ENCODE peak calls at places on chromosomes 1 and 21, in six cellular contexts. Y is glutamatergic neuron, F is NCI-H510A, U is hypothalamus, E is tibial artery, S is nucleus accumbens. O is an unnamed sample.

GRCh38 chr1:165865941-165866340 is 38.5 kb downstream of the UCK2 start:
- DNase-seq in U (no peak), E (no peak), F (no peak), S (no peak), Y (no peak), O (no peak)

GRCh38 chr1:35044406-35044805 is 12.7 kb upstream of the ZMYM6 start:
- DNase-seq in F (no peak), U (no peak), Y (no peak), S (no peak), E (no peak), O (no peak)

GRCh38 chr1:62306065-62306464 is 13.2 kb downstream of the KANK4 start:
- DNase-seq in E (no peak), S (no peak), Y (no peak), U (no peak), F (no peak), O (no peak)

GRCh38 chr1:111843177-111843576 is 87.5 kb downstream of the DDX20 start:
- DNase-seq in F (no peak), S (no peak), U (peak), E (no peak), Y (no peak), O (no peak)

GRCh38 chr1:228978486-228979324 is 243.4 kb downstream of the RHOU start:
- DNase-seq in U (peak), F (no peak), S (no peak), Y (no peak), E (peak), O (no peak)

GRCh38 chr21:28834335-28835238 is 158.1 kb downstream of the LTN1 start:
- DNase-seq in E (no peak), Y (no peak), S (no peak), U (no peak), F (no peak), O (no peak)

GRCh38 chr1:92949937-92950817 is 11.1 kb downstream of the DIPK1A start:
- DNase-seq in F (no peak), S (no peak), Y (no peak), E (no peak), U (no peak), O (no peak)

GRCh38 chr1:96206451-96206850 is 515.1 kb upstream of the PTBP2 start:
- DNase-seq in S (no peak), E (no peak), F (no peak), U (no peak), Y (peak), O (no peak)

GRCh38 chr1:23598424-23598823 is 39.1 kb upstream of the ID3 start:
- DNase-seq in S (no peak), U (peak), E (no peak), Y (peak), F (no peak), O (no peak)

GRCh38 chr1:51729824-51730284 is 113.0 kb downstream of the OSBPL9 start:
- DNase-seq in E (no peak), F (no peak), S (no peak), U (peak), Y (no peak), O (no peak)

GRCh38 chr1:27074175-27074780 is 61.6 kb upstream of the TENT5B start:
- DNase-seq in E (no peak), S (no peak), F (no peak), U (no peak), Y (no peak), O (no peak)

GRCh38 chr1:92848201-92848600 is 16.4 kb downstream of the RPL5 start:
- DNase-seq in E (no peak), F (no peak), S (no peak), Y (no peak), U (no peak), O (no peak)

GRCh38 chr1:41728403-41729202 is 190.1 kb downstream of the HIVEP3 start:
- DNase-seq in E (no peak), U (peak), S (no peak), F (peak), Y (no peak), O (peak)

GRCh38 chr1:203630697-203631096 is 4.1 kb downstream of the ATP2B4 start:
- DNase-seq in Y (no peak), F (no peak), E (no peak), U (no peak), S (no peak), O (no peak)